ENCODE peak calls at places on chromosomes 5 and 9, in five cellular contexts. Q is colonic mucosa; C is CD4-positive, alpha-beta memory T cell; I is fibroblast of lung; N is left ventricle myocardium inferior. F is an unnamed sample. For H3K9me3, the result is how much of the 10 kb centered on the place peaks cover.

GRCh38 chr9:34089311-34089710 is 37.2 kb downstream of the DCAF12 start:
- DNase-seq in Q (no peak), C (no peak), I (no peak), N (no peak), F (no peak)

GRCh38 chr9:131642496-131643083 is 97.3 kb downstream of the PRRT1B start:
- DNase-seq in Q (peak), C (no peak), I (no peak), N (no peak), F (no peak)

GRCh38 chr5:158594595-158595242 is 505.0 kb downstream of the EBF1 start:
- DNase-seq in Q (no peak), C (no peak), I (no peak), N (no peak), F (no peak)

GRCh38 chr5:158462349-158463114 is 603.6 kb upstream of the CLINT1 start:
- DNase-seq in Q (no peak), C (no peak), I (no peak), N (no peak), F (no peak)

GRCh38 chr5:116454417-116454927 is 120.2 kb downstream of the SEMA6A start:
- DNase-seq in Q (no peak), C (no peak), I (peak), N (no peak), F (no peak)

GRCh38 chr5:133225671-133226152 is 173.9 kb downstream of the HSPA4 start:
- DNase-seq in Q (peak), C (no peak), I (peak), N (no peak), F (peak)

GRCh38 chr5:11719888-11720481 is 184.3 kb downstream of the CTNND2 start:
- DNase-seq in Q (peak), C (no peak), I (no peak), N (peak), F (no peak)

GRCh38 chr5:61202213-61202612 is 39.9 kb upstream of the SMIM15 start:
- DNase-seq in Q (no peak), C (no peak), I (peak), N (no peak), F (no peak)

GRCh38 chr9:131087354-131087893 is 8.9 kb upstream of the AIF1L start:
- DNase-seq in Q (no peak), C (no peak), I (no peak), N (no peak), F (no peak)

GRCh38 chr5:53031695-53032096 is 42.5 kb downstream of the ITGA2 start:
- DNase-seq in Q (no peak), C (peak), I (peak), N (no peak), F (no peak)

GRCh38 chr9:109050444-109050843 is 37.1 kb upstream of the CTNNAL1 start:
- DNase-seq in Q (no peak), C (no peak), I (no peak), N (no peak), F (no peak)

GRCh38 chr9:84300271-84300670 is 40.3 kb downstream of the SLC28A3 start:
- DNase-seq in Q (no peak), C (no peak), I (peak), N (no peak), F (no peak)

GRCh38 chr9:99319048-99319447 is 97.0 kb downstream of the SEC61B start:
- DNase-seq in Q (no peak), C (no peak), I (no peak), N (no peak), F (peak)

GRCh38 chr9:74322661-74323314 is 174.3 kb upstream of the RORB start:
- DNase-seq in Q (no peak), C (peak), I (no peak), N (no peak), F (no peak)

GRCh38 chr9:1096155-1096964 is 46.2 kb downstream of the DMRT2 start:
- DNase-seq in Q (no peak), C (no peak), I (no peak), N (no peak), F (no peak)

GRCh38 chr9:107462691-107463090 is 26.9 kb downstream of the KLF4 start:
- DNase-seq in Q (no peak), C (no peak), I (no peak), N (no peak), F (no peak)

GRCh38 chr9:37255944-37256862 is 135.8 kb downstream of the ZCCHC7 start:
- DNase-seq in Q (no peak), C (no peak), I (no peak), N (no peak), F (no peak)

GRCh38 chr9:73775757-73776156 is 624.1 kb downstream of the ANXA1 start:
- DNase-seq in Q (no peak), C (no peak), I (peak), N (no peak), F (no peak)

GRCh38 chr9:4979224-4979623 is 5.8 kb upstream of the JAK2 start:
- DNase-seq in Q (no peak), C (no peak), I (peak), N (no peak), F (no peak)

GRCh38 chr5:121029536-121030245 is 565.6 kb downstream of the PRR16 start:
- DNase-seq in Q (no peak), C (no peak), I (no peak), N (no peak), F (no peak)

GRCh38 chr5:7869474-7870136 is 657 bp downstream of the MTRR start:
- DNase-seq in Q (no peak), C (no peak), I (no peak), N (peak), F (no peak)

GRCh38 chr5:57316798-57317327 is 143.0 kb downstream of the GPBP1 start:
- DNase-seq in Q (peak), C (no peak), I (peak), N (no peak), F (no peak)

GRCh38 chr9:19149230-19149629 is 21.9 kb upstream of the PLIN2 start:
- DNase-seq in Q (no peak), C (no peak), I (no peak), N (no peak), F (no peak)

GRCh38 chr9:81268048-81268447 is 421.3 kb downstream of the TLE1 start:
- DNase-seq in Q (no peak), C (no peak), I (peak), N (no peak), F (no peak)

GRCh38 chr5:172603425-172603824 is 37.6 kb upstream of the NEURL1B start:
- DNase-seq in Q (no peak), C (no peak), I (peak), N (no peak), F (no peak)

GRCh38 chr5:53366245-53366644 is 114.2 kb upstream of the FST start:
- DNase-seq in Q (no peak), C (no peak), I (no peak), N (no peak), F (no peak)

GRCh38 chr5:139445325-139446170 is 6.2 kb upstream of the DNAJC18 start:
- DNase-seq in Q (no peak), C (no peak), I (peak), N (no peak), F (no peak)

GRCh38 chr5:83955916-83956315 is 235.3 kb upstream of the HAPLN1 start:
- DNase-seq in Q (no peak), C (no peak), I (peak), N (no peak), F (no peak)

GRCh38 chr5:107121793-107122519 is 548.8 kb downstream of the EFNA5 start:
- DNase-seq in Q (no peak), C (no peak), I (no peak), N (no peak), F (no peak)

GRCh38 chr5:160348080-160348479 is 22.3 kb downstream of the C1QTNF2 start:
- DNase-seq in Q (no peak), C (no peak), I (no peak), N (no peak), F (no peak)

GRCh38 chr9:136131629-136132499 is 13.2 kb upstream of the TMEM250 start:
- DNase-seq in Q (no peak), C (no peak), I (no peak), N (no peak), F (no peak)

GRCh38 chr5:163535290-163535689 is 29.9 kb downstream of the MAT2B start:
- DNase-seq in Q (no peak), C (no peak), I (no peak), N (no peak), F (no peak)

GRCh38 chr5:40842351-40842750 is 1.2 kb downstream of the CARD6 start:
- DNase-seq in Q (no peak), C (no peak), I (peak), N (no peak), F (no peak)

GRCh38 chr9:85528607-85529006 is 213.1 kb downstream of the AGTPBP1 start:
- DNase-seq in Q (no peak), C (no peak), I (no peak), N (no peak), F (no peak)

GRCh38 chr5:3102531-3102930 is 351.1 kb upstream of the IRX2 start:
- DNase-seq in Q (no peak), C (no peak), I (no peak), N (no peak), F (no peak)
- H3K9me3 ChIP-seq in Q (under half), C (under half), I (under half), N (under half), F (under half)

GRCh38 chr5:141373673-141374317 is at the start of gene PCDHGA6:
- DNase-seq in Q (no peak), C (no peak), I (peak), N (no peak), F (no peak)
- H3K9me3 ChIP-seq in Q (under half), C (under half), I (under half), N (half or more), F (under half)

DNA sequence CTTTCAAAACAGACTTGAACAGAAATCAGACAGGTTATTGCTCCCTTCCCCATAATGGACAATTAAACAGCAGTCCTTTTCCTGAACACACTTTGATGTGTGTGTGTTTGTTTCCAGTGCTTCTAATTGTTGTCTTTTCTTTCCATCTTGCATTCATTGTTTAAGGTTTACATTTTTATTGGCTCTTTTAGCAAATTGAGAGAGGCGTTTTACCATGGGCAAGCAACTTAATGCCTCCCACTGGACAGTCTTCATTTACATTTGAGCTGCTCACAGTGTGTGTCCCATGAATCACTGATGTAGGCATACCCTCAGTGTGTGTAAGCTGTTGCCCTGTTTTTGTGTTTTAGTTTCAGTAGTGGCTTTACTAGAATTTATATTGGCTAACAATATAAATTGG is 25.0 kb downstream of the WDR36 start:
- DNase-seq in Q (no peak), C (no peak), I (no peak), N (no peak), F (no peak)
- H3K9me3 ChIP-seq in Q (under half), C (under half), I (under half), N (under half), F (under half)

GRCh38 chr5:181142054-181142453 is 5.3 kb upstream of the OR2V2 start:
- DNase-seq in Q (no peak), C (no peak), I (no peak), N (no peak), F (no peak)
- H3K9me3 ChIP-seq in Q (under half), C (under half), I (under half), N (under half), F (under half)

GRCh38 chr9:134424818-134425217 is 98.6 kb downstream of the RXRA start:
- DNase-seq in Q (no peak), C (no peak), I (no peak), N (no peak), F (no peak)
- H3K9me3 ChIP-seq in Q (under half), C (under half), I (under half), N (under half), F (under half)

F was measured in gastrocnemius medialis.